ENCODE peak calls at places on chromosomes 13 and 19, in six cellular contexts. H is lung, A is fibroblast of mammary gland, L is heart left ventricle, J is kidney epithelial cell, M is ovary. I is an unnamed sample.

GRCh38 chr19:36049080-36049698 is 4.9 kb downstream of the THAP8 start:
- DNase-seq in H (no peak), A (peak), L (no peak), J (no peak), M (no peak), I (no peak)

GRCh38 chr19:6098574-6098973 is 11.7 kb downstream of the RFX2 start:
- DNase-seq in H (no peak), A (no peak), L (no peak), J (no peak), M (no peak), I (no peak)

GRCh38 chr13:48653074-48654054 is at the start of gene CYSLTR2:
- DNase-seq in H (no peak), A (peak), L (no peak), J (peak), M (no peak), I (no peak)

GRCh38 chr13:29436721-29437250 is 158.7 kb downstream of the SLC7A1 start:
- DNase-seq in H (no peak), A (peak), L (no peak), J (no peak), M (no peak), I (no peak)

GRCh38 chr13:112744306-112745021 is 54.6 kb downstream of the ATP11A start:
- DNase-seq in H (no peak), A (peak), L (no peak), J (no peak), M (no peak), I (no peak)

GRCh38 chr19:40778865-40779284 is 828 bp downstream of the RAB4B start:
- DNase-seq in H (no peak), A (peak), L (no peak), J (no peak), M (no peak), I (no peak)

GRCh38 chr13:106570354-106570822 is 2.5 kb upstream of the ARGLU1 start:
- DNase-seq in H (peak), A (peak), L (peak), J (peak), M (peak), I (no peak)

GRCh38 chr13:20610006-20610405 is 43.0 kb downstream of the IFT88 start:
- DNase-seq in H (no peak), A (no peak), L (no peak), J (no peak), M (no peak), I (no peak)

GRCh38 chr19:9431475-9431874 is 3.9 kb downstream of the ZNF266 start:
- DNase-seq in H (no peak), A (peak), L (no peak), J (no peak), M (no peak), I (no peak)

GRCh38 chr13:98474292-98474691 is 102.6 kb downstream of the STK24 start:
- DNase-seq in H (no peak), A (no peak), L (no peak), J (no peak), M (no peak), I (no peak)

GRCh38 chr13:113620036-113620435 is 35.5 kb downstream of the TFDP1 start:
- DNase-seq in H (no peak), A (no peak), L (peak), J (no peak), M (no peak), I (no peak)

GRCh38 chr13:66560189-66560588 is 669.9 kb downstream of the PCDH9 start:
- DNase-seq in H (no peak), A (peak), L (no peak), J (no peak), M (no peak), I (no peak)

GRCh38 chr13:111531505-111531904 is 211.1 kb downstream of the TEX29 start:
- DNase-seq in H (no peak), A (peak), L (no peak), J (no peak), M (no peak), I (no peak)

GRCh38 chr19:53876651-53877224 is 5.3 kb upstream of the PRKCG start:
- DNase-seq in H (no peak), A (no peak), L (no peak), J (no peak), M (no peak), I (no peak)

GRCh38 chr19:35107541-35107939 is 8.1 kb upstream of the FXYD3 start:
- DNase-seq in H (no peak), A (peak), L (no peak), J (no peak), M (no peak), I (no peak)

GRCh38 chr13:93169980-93170379 is 56.6 kb upstream of the GPC6 start:
- DNase-seq in H (no peak), A (peak), L (no peak), J (peak), M (no peak), I (peak)

GRCh38 chr19:43465468-43466120 is at the start of gene LYPD3:
- DNase-seq in H (peak), A (peak), L (no peak), J (peak), M (peak), I (no peak)

GRCh38 chr13:33213024-33213795 is 72.3 kb downstream of the STARD13 start:
- DNase-seq in H (no peak), A (no peak), L (no peak), J (no peak), M (no peak), I (no peak)

GRCh38 chr13:76380436-76381065 is 505.7 kb downstream of the KCTD12 start:
- DNase-seq in H (no peak), A (peak), L (no peak), J (no peak), M (no peak), I (no peak)

GRCh38 chr19:22422220-22422619 is at the start of gene ZNF98:
- DNase-seq in H (no peak), A (no peak), L (peak), J (no peak), M (no peak), I (no peak)

GRCh38 chr13:59842507-59842906 is 321.2 kb downstream of the DIAPH3 start:
- DNase-seq in H (no peak), A (no peak), L (no peak), J (no peak), M (no peak), I (no peak)

DNA sequence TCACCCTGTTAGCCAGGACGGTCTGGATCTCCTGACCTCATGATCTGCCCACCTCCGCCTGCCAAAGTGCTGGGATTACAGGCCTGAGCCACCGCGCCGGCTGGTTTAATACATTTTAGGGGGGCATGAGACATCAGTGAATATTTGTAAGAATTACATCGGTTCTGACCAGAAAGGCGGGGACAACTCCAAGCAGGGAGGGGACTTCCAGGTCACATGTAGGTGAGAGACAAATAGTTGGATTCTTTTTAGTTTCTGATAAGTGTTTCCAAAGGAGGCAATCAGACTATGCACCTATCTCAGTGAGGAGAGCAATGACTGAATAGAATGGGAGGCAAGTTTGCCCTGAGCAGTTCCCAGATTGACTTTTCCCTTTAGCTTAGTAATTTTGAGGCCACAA is 3.7 kb upstream of the ZNF552 start:
- DNase-seq in H (no peak), A (no peak), L (no peak), J (no peak), M (no peak), I (no peak)
- H3K4me3 ChIP-seq in H (no peak), A (no peak), L (no peak), J (no peak), M (no peak), I (no peak)

DNA sequence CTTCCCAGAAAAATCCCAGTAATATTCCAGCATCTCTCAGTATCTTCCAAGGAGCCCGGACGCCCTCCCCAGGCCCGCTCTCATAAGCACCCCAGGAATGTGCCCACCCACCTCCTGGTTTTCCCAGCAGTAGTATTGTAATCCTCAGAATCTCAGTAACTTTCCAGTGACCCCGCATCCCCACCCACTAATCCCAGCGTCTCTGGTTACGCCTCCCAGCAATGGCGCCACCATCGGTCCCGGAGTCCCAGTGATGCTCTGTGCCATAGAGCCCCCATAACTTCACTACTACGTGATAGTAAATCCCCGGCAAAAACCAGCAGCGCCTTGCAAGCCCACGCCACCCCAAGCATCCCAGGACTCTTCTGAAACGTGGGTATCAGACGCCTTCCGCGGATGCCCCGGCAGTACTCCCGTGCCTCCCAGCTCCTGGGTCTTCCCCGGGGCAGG is 961 bp upstream of the PNPLA6 start:
- DNase-seq in H (peak), A (peak), L (peak), J (no peak), M (peak), I (peak)
- TF ChIP-seq CTCF in H (no peak), A (peak), L (no peak), J (peak), M (no peak), I (peak)

GRCh38 chr19:18726846-18727245 is 43.4 kb downstream of the CRTC1 start:
- DNase-seq in H (no peak), A (no peak), L (no peak), J (no peak), M (no peak), I (no peak)
- H3K4me3 ChIP-seq in H (no peak), A (no peak), L (no peak), J (no peak), M (no peak), I (no peak)

DNA sequence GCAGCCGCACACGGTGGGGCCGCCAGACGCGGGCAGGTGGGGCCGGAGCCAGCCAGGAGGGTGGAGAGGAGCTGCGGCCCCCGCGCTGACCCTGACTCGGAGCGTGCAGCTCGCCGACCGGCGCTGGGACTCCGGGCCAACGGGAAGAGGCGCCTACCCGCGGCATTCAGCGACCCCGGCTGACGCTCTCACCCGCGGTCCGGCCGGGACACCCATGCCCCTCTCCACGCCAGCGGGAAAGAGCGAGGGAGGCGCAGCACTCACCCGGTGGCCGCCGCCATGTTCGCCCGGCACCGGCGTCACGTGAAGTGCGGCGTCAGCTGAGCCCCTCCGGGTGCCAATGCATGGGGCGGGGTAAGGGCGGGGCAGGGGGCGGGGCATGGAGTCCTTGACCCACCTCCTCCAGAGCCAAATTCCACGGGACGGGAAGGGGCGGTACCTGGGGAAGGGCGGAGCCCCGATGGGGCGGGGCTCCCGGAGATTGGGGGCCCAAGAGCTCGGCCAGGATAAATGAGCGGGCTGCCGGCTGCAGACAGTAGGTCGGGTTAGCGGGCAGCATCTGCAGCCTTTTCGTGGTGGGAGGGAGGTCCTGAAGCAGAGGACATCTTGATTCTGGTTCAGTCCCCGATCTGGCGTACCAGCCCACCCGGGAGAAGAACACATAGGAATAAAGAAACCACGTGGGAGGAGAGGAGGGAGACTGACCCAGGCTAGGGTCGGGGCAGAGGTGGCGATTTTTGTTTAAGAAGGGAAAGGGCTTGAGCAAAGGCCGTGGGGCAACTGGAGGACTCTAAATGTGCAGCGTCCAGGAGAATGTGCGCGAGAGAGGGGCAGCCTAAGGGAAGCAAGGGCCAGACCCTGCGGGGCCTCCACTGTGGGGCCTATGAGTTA is at the start of gene PEPD:
- DNase-seq in H (peak), A (peak), L (peak), J (peak), M (peak), I (peak)
- TF ChIP-seq CTCF in H (no peak), A (no peak), L (no peak), J (no peak), M (no peak), I (no peak)

GRCh38 chr13:73521291-73521626 is 462.5 kb downstream of the KLF5 start:
- DNase-seq in H (no peak), A (no peak), L (no peak), J (no peak), M (no peak), I (no peak)
- H3K4me3 ChIP-seq in H (no peak), A (no peak), L (no peak), J (no peak), M (no peak), I (no peak)

GRCh38 chr13:99941086-99941485 is 30.5 kb downstream of the ZIC5 start:
- DNase-seq in H (no peak), A (no peak), L (no peak), J (no peak), M (no peak), I (no peak)

GRCh38 chr13:99930925-99931324 is 40.6 kb downstream of the ZIC5 start:
- DNase-seq in H (no peak), A (no peak), L (no peak), J (no peak), M (no peak), I (no peak)

GRCh38 chr13:99932912-99933311 is 38.7 kb downstream of the ZIC5 start:
- DNase-seq in H (no peak), A (no peak), L (no peak), J (no peak), M (no peak), I (no peak)

GRCh38 chr13:99931462-99931861 is 40.1 kb downstream of the ZIC5 start:
- DNase-seq in H (no peak), A (no peak), L (no peak), J (no peak), M (no peak), I (no peak)

DNA sequence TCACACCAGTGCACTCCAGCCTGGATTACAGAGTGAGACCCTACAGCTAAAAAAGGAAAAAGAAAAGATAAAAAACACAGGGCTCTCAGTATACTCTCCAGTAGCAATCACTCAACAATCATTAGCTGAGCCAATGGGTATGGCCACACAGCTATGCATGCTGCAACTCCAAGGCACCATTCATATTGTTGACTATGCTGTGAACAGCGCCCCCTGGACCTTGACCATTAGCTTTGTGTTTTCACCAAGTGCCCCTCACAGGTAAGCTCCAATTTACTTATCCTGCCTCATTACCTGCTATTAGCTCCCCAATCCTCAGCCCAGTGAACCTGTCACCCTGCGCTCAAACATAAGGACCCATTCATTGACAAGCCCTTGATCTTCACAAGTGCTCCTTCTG is 35.8 kb downstream of the ZIC5 start:
- DNase-seq in H (no peak), A (no peak), L (no peak), J (no peak), M (no peak), I (no peak)
- TF ChIP-seq CTCF in H (no peak), A (no peak), L (no peak), J (peak), M (no peak), I (no peak)